ENCODE peak calls at places on chromosomes 6 and 20, in nine cellular contexts. M, H, F, D, G, K, V, I and J are unnamed samples.

GRCh38 chr6:93859964-93860363 is 440.6 kb upstream of the EPHA7 start:
- DNase-seq in M (no peak), H (no peak), F (no peak), D (no peak), G (no peak), K (no peak), V (no peak), I (no peak), J (no peak)

GRCh38 chr6:104462811-104463599 is 396.7 kb downstream of the HACE1 start:
- DNase-seq in M (peak), H (no peak), F (no peak), D (peak), G (no peak), K (no peak), V (no peak), I (no peak), J (no peak)

GRCh38 chr20:52484438-52484837 is 292.9 kb upstream of the ZFP64 start:
- DNase-seq in M (no peak), H (no peak), F (no peak), D (no peak), G (peak), K (peak), V (no peak), I (no peak), J (no peak)

GRCh38 chr6:44194326-44194725 is 22.4 kb upstream of the MYMX start:
- DNase-seq in M (no peak), H (no peak), F (no peak), D (no peak), G (no peak), K (no peak), V (no peak), I (no peak), J (no peak)

GRCh38 chr6:167141667-167142432 is 15.9 kb downstream of the GPR31 start:
- DNase-seq in M (peak), H (no peak), F (peak), D (peak), G (no peak), K (no peak), V (peak), I (no peak), J (peak)

GRCh38 chr20:4885877-4886276 is 115.4 kb downstream of the SLC23A2 start:
- DNase-seq in M (no peak), H (no peak), F (no peak), D (no peak), G (no peak), K (no peak), V (no peak), I (no peak), J (no peak)

GRCh38 chr6:79818471-79818870 is 128.9 kb downstream of the ELOVL4 start:
- DNase-seq in M (peak), H (no peak), F (no peak), D (no peak), G (no peak), K (no peak), V (no peak), I (no peak), J (no peak)

GRCh38 chr20:17529586-17529985 is 1.6 kb downstream of the BFSP1 start:
- DNase-seq in M (no peak), H (no peak), F (no peak), D (no peak), G (no peak), K (no peak), V (no peak), I (no peak), J (no peak)

GRCh38 chr20:20821496-20822260 is 109.2 kb upstream of the RALGAPA2 start:
- DNase-seq in M (no peak), H (no peak), F (no peak), D (no peak), G (no peak), K (no peak), V (no peak), I (no peak), J (no peak)

GRCh38 chr6:31620586-31621319 is at the start of gene PRRC2A:
- DNase-seq in M (no peak), H (peak), F (peak), D (no peak), G (no peak), K (peak), V (peak), I (peak), J (peak)

DNA sequence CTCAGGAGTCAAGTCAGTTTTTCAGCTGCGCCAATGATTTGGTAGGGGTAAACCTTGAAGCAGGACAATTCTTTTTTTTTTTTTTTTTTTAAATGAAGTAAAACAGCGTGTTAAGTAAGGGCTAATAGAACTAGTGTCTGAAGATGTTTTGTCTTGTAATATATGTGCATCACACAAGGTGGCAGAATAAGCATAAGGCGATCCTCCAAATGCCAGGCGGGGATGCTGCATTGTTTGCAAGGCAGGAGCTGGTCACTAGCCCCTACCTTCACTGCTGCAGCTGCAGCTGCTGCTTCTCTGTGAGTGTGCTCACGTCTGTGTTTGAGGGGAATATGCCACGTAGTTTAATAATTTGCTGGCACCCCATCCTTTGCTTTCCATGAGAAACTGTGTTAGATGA is 272.7 kb upstream of the MAP3K7 start:
- DNase-seq in M (no peak), H (no peak), F (peak), D (no peak), G (no peak), K (no peak), V (no peak), I (no peak), J (no peak)
- TF ChIP-seq CTCF in M (no peak), H (no peak), F (peak), D (no peak), G (no peak), K (no peak), V (no peak), I (no peak), J (no peak)

GRCh38 chr6:2552648-2553154 is 198.0 kb downstream of the MYLK4 start:
- DNase-seq in M (no peak), H (no peak), F (no peak), D (no peak), G (no peak), K (peak), V (no peak), I (no peak), J (no peak)
- TF ChIP-seq CTCF in M (no peak), H (no peak), F (no peak), D (no peak), G (no peak), K (no peak), V (no peak), I (no peak), J (no peak)

DNA sequence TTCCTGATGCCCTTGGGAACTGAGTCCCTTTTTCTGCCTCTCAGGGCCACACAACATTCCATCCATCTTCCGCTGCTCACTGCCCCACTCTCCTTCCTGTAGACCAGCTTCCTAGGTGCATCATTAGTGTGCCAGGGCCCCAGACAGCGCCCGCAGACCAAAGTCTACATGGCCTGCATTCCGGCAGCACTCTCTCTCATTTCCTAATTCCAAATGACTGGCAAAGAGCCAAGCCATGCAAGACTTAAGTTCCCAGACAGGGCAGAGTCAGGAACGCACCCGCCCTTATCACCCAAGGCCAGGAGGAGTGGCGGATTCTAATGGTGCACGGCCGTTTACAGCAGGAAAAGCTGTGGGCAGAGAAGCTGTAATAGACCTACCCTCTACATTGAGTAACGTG is 159.8 kb upstream of the ARID1B start:
- DNase-seq in M (peak), H (no peak), F (peak), D (peak), G (peak), K (no peak), V (no peak), I (no peak), J (no peak)
- TF ChIP-seq CTCF in M (no peak), H (no peak), F (no peak), D (no peak), G (no peak), K (no peak), V (no peak), I (no peak), J (no peak)

GRCh38 chr20:419556-420168 is 11.6 kb downstream of the RBCK1 start:
- DNase-seq in M (no peak), H (no peak), F (no peak), D (no peak), G (no peak), K (no peak), V (no peak), I (no peak), J (no peak)
- TF ChIP-seq CTCF in M (no peak), H (peak), F (no peak), D (no peak), G (no peak), K (no peak), V (no peak), I (no peak), J (no peak)

DNA sequence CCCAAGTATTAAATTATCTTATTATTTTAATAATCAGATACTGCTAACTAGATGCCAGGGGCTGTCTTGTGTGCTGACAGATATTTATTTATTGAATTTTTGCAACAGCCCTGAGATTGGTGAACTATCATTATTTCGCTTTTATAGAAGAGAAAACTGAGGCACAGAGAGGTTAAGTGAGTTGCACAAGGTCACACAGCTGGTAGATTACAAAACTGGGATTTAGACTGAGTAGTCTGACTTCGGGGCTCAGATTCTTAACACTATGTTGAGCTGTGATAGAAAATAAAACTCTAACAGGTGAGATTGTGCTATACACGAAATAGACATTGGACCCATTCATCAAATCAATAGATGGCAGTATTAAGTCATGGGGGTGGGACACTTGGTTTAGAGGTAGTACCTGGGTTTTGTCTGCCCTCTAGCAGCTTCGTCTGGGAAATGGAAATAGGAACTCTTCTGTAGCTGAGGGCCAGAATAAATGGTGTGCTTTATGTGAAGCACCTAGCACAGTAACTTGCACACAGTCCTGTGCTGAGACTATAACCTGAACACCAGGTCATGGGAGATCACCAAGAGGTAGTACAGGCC is 113.4 kb downstream of the B3GAT2 start:
- DNase-seq in M (no peak), H (no peak), F (no peak), D (no peak), G (no peak), K (no peak), V (no peak), I (no peak), J (no peak)
- TF ChIP-seq CTCF in M (no peak), H (no peak), F (no peak), D (no peak), G (no peak), K (no peak), V (no peak), I (no peak), J (no peak)

GRCh38 chr6:131784561-131784960 is 23.3 kb upstream of the ENPP1 start:
- DNase-seq in M (no peak), H (no peak), F (no peak), D (no peak), G (no peak), K (no peak), V (no peak), I (no peak), J (no peak)

GRCh38 chr6:131781717-131782116 is 26.1 kb upstream of the ENPP1 start:
- DNase-seq in M (no peak), H (no peak), F (no peak), D (no peak), G (no peak), K (no peak), V (no peak), I (no peak), J (no peak)

GRCh38 chr6:131780600-131780999 is 27.2 kb upstream of the ENPP1 start:
- DNase-seq in M (no peak), H (no peak), F (no peak), D (no peak), G (no peak), K (no peak), V (no peak), I (no peak), J (no peak)

GRCh38 chr6:131779304-131779703 is 28.5 kb upstream of the ENPP1 start:
- DNase-seq in M (no peak), H (no peak), F (no peak), D (no peak), G (no peak), K (no peak), V (no peak), I (peak), J (no peak)

GRCh38 chr6:131782764-131783163 is 25.1 kb upstream of the ENPP1 start:
- DNase-seq in M (no peak), H (no peak), F (no peak), D (no peak), G (no peak), K (no peak), V (no peak), I (no peak), J (no peak)
- TF ChIP-seq CTCF in M (no peak), H (no peak), F (no peak), D (no peak), G (no peak), K (no peak), V (no peak), I (no peak), J (no peak)

GRCh38 chr6:146041282-146041681 is 12.4 kb downstream of the GRM1 start:
- DNase-seq in M (peak), H (no peak), F (peak), D (peak), G (peak), K (no peak), V (no peak), I (peak), J (no peak)
- TF ChIP-seq CTCF in M (peak), H (no peak), F (peak), D (peak), G (no peak), K (no peak), V (peak), I (peak), J (peak)

GRCh38 chr6:163120223-163120622 is 294.3 kb upstream of the QKI start:
- DNase-seq in M (no peak), H (no peak), F (no peak), D (no peak), G (no peak), K (no peak), V (no peak), I (no peak), J (no peak)
- TF ChIP-seq CTCF in M (no peak), H (no peak), F (no peak), D (no peak), G (no peak), K (no peak), V (no peak), I (no peak), J (no peak)